ENCODE peak calls at places on chromosomes 12 and 14, in six cellular contexts. C is body of pancreas, W is pancreas, Y is right atrium auricular region, X is IMR-90, N is heart left ventricle. H is an unnamed sample. For H3K27me3, the result is how much of the 10 kb centered on the place peaks cover.

GRCh38 chr12:104131609-104132008 is 6.4 kb downstream of the NFYB start:
- DNase-seq in C (no peak), W (no peak), Y (no peak), X (no peak), N (no peak), H (no peak)

GRCh38 chr12:50984899-50985298 is 32.6 kb downstream of the HIGD1C start:
- DNase-seq in C (no peak), W (no peak), Y (no peak), X (peak), N (no peak), H (no peak)

GRCh38 chr14:74912111-74912510 is 10.9 kb downstream of the RPS6KL1 start:
- DNase-seq in C (no peak), W (no peak), Y (no peak), X (no peak), N (no peak), H (no peak)

GRCh38 chr12:111163422-111163821 is 205.5 kb downstream of the PHETA1 start:
- DNase-seq in C (no peak), W (no peak), Y (no peak), X (no peak), N (no peak), H (no peak)

GRCh38 chr12:103877934-103878510 is 37.0 kb upstream of the NT5DC3 start:
- DNase-seq in C (peak), W (peak), Y (no peak), X (peak), N (peak), H (no peak)

GRCh38 chr12:47755655-47756562 is 2.8 kb downstream of the RAPGEF3 start:
- DNase-seq in C (no peak), W (no peak), Y (no peak), X (no peak), N (no peak), H (no peak)

GRCh38 chr14:78697341-78697740 is 527.2 kb downstream of the NRXN3 start:
- DNase-seq in C (no peak), W (no peak), Y (no peak), X (peak), N (no peak), H (no peak)

GRCh38 chr14:85565862-85566296 is 35.9 kb downstream of the FLRT2 start:
- DNase-seq in C (peak), W (peak), Y (no peak), X (peak), N (no peak), H (no peak)

GRCh38 chr14:38669027-38669426 is 413.1 kb upstream of the CLEC14A start:
- DNase-seq in C (no peak), W (no peak), Y (no peak), X (no peak), N (no peak), H (no peak)

GRCh38 chr12:130356222-130356621 is 18.5 kb downstream of the PIWIL1 start:
- DNase-seq in C (no peak), W (no peak), Y (no peak), X (no peak), N (no peak), H (no peak)
- H3K27me3 ChIP-seq in C (under half), W (under half), Y (under half), X (under half), N (under half), H (half or more)

DNA sequence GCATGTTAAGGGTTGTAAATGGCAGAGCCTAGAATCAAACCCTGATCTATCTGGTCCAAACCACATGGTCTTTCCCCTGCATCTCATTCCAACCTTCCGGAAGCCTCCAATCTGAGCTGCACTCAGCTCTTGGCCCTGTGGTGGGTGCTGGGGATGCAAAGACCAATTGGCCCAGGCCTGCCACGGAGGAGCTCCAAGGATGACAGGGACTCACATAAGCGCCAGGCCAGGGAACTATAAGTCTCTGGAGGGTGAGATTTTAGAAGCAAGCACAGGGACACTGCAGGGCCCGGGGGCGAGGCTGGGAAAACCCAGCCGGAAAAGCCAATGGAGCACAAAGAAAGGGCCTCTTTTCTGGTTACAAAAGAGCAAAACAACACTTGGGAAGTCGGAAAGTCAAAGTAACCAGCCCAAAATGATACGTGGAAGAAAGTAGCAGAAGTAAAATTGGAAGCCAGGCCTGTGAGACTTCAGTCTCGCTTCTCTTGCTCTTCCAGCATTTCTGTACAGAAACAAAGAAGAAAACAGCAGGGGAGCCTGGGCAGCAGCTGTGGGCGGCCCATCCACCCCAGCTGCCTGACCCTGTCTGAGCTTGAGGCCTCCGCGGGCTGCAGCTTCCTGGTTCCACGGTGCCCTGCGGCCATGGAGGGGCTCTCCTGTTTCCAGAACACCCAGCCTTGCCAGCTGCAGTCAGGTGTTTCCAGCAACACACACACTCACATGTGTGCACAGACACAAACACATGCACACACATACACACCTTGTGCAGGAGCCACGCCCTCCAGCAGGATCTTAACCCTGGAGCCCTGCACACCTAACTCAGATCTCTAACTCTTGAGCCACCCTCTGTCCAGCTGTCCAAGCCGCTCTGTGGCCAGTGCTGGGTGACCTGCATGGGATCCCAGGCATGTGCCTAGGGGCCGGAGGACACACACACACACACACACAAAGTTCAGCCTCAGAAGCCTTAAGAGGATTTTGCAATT is 178.2 kb downstream of the BCL11B start:
- DNase-seq in C (no peak), W (no peak), Y (no peak), X (no peak), N (no peak), H (no peak)
- H3K27ac ChIP-seq in C (no peak), W (no peak), Y (no peak), X (no peak), N (no peak), H (no peak)

GRCh38 chr12:49716546-49716945 is 9.3 kb upstream of the FMNL3 start:
- DNase-seq in C (no peak), W (no peak), Y (no peak), X (no peak), N (no peak), H (no peak)

DNA sequence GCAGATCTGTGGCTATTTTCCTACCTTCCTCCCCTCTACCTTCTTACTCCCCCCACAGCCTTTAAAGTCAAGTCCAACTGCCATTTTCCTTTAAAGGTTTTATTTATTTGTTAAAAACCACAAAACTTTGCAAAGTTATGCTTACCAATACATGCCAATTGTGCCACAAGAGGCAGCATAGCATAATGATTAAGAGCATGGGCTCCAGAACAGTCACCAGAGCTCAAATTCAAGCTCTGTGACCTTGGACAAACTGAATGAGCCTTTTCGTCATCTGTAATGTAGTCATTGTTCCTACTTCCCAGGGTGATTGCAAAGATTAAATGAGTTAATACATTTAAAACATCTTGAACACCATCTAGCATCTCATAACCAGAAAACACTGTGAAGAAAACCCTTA is 13.0 kb upstream of the FMNL3 start:
- DNase-seq in C (no peak), W (no peak), Y (no peak), X (no peak), N (no peak), H (no peak)
- TF ChIP-seq CTCF in C (peak), W (no peak), Y (no peak), X (no peak), N (no peak), H (no peak)

GRCh38 chr14:104558231-104559042 is 21.1 kb upstream of the C14orf180 start:
- DNase-seq in C (no peak), W (no peak), Y (no peak), X (no peak), N (peak), H (no peak)
- H3K27me3 ChIP-seq in C (under half), W (under half), Y (under half), X (under half), N (under half), H (under half)